ENCODE peak calls at places on chromosomes 1 and 21, in nine cellular contexts. M is islet precursor cell; N is RPMI7951; E is ELR; X is naive thymus-derived CD8-positive, alpha-beta T cell; Z is lower lobe of right lung; K is GM20000; H is pancreas; Q is NCI-H1436. W is an unnamed sample.

GRCh38 chr1:99268021-99268420 is 3.7 kb downstream of the PLPPR4 start:
- DNase-seq in N (no peak), Q (no peak), H (no peak), M (no peak), E (no peak), K (no peak), Z (no peak), X (no peak), W (peak)

GRCh38 chr1:43237131-43237530 is 32.7 kb upstream of the TMEM125 start:
- DNase-seq in Q (no peak), H (no peak), X (peak), K (no peak), N (no peak), Z (no peak), M (no peak), E (no peak), W (no peak)

GRCh38 chr1:171910786-171911185 is 69.5 kb downstream of the DNM3 start:
- DNase-seq in E (no peak), Q (no peak), Z (no peak), N (peak), H (no peak), M (no peak), K (no peak), X (no peak), W (no peak)

GRCh38 chr1:156898151-156898550 is 4.6 kb downstream of the PEAR1 start:
- DNase-seq in M (peak), Z (peak), E (peak), X (no peak), K (no peak), N (no peak), H (no peak), Q (no peak), W (no peak)

GRCh38 chr1:157948547-157949152 is 44.8 kb upstream of the KIRREL1 start:
- DNase-seq in E (peak), Q (no peak), H (no peak), N (peak), K (peak), M (peak), X (no peak), Z (no peak), W (no peak)

GRCh38 chr21:26811031-26811430 is 34.2 kb downstream of the ADAMTS1 start:
- DNase-seq in Z (no peak), M (peak), H (no peak), X (no peak), Q (no peak), E (peak), N (peak), K (no peak), W (no peak)

GRCh38 chr1:150563340-150564038 is 14.3 kb downstream of the ADAMTSL4 start:
- DNase-seq in M (peak), H (peak), K (no peak), N (no peak), E (peak), X (peak), Z (peak), Q (no peak), W (peak)

GRCh38 chr21:37829447-37829846 is 86.8 kb downstream of the KCNJ6 start:
- DNase-seq in H (peak), N (peak), X (no peak), Z (no peak), Q (no peak), M (no peak), K (no peak), E (peak), W (peak)

GRCh38 chr1:14108356-14109275 is 408.6 kb downstream of the PRDM2 start:
- DNase-seq in K (no peak), H (peak), X (no peak), E (no peak), M (no peak), N (no peak), Z (no peak), Q (no peak), W (no peak)

GRCh38 chr1:89022167-89022959 is at the start of gene GBP3:
- DNase-seq in X (no peak), Q (no peak), Z (no peak), H (no peak), E (peak), M (no peak), N (peak), K (peak), W (peak)